ENCODE peak calls at places on chromosomes 1 and 21, in ten cellular contexts. One of them, this sample, is unnamed. For H3K4me1 and H3K36me3, the result is how much of the 10 kb centered on the place peaks cover.

GRCh38 chr1:155893389-155894142 is 17.6 kb downstream of the RIT1 start:
- DNase-seq in HCT116: peak
- DNase-seq in suprapubic skin: no peak
- DNase-seq in vagina: no peak
- DNase-seq in heart left ventricle: no peak
- DNase-seq in lower lobe of right lung: no peak
- DNase-seq in fibroblast of lung: peak
- DNase-seq in Peyer's patch: no peak
- DNase-seq in stomach: no peak
- DNase-seq in heart right ventricle: peak
- DNase-seq in this sample: no peak

GRCh38 chr1:197917813-197918646 is 858 bp downstream of the LHX9 start:
- DNase-seq in HCT116: no peak
- DNase-seq in suprapubic skin: no peak
- DNase-seq in vagina: peak
- DNase-seq in heart left ventricle: no peak
- DNase-seq in lower lobe of right lung: peak
- DNase-seq in fibroblast of lung: no peak
- DNase-seq in Peyer's patch: peak
- DNase-seq in stomach: no peak
- DNase-seq in heart right ventricle: no peak
- DNase-seq in this sample: no peak

GRCh38 chr1:61399192-61399591 is 316.8 kb downstream of the NFIA start:
- DNase-seq in HCT116: no peak
- DNase-seq in suprapubic skin: no peak
- DNase-seq in vagina: no peak
- DNase-seq in heart left ventricle: no peak
- DNase-seq in lower lobe of right lung: no peak
- DNase-seq in fibroblast of lung: no peak
- DNase-seq in Peyer's patch: no peak
- DNase-seq in stomach: no peak
- DNase-seq in heart right ventricle: no peak
- DNase-seq in this sample: no peak

GRCh38 chr21:29187939-29188338 is 57.5 kb downstream of the MAP3K7CL start:
- DNase-seq in HCT116: peak
- DNase-seq in suprapubic skin: no peak
- DNase-seq in vagina: no peak
- DNase-seq in heart left ventricle: peak
- DNase-seq in lower lobe of right lung: no peak
- DNase-seq in fibroblast of lung: peak
- DNase-seq in Peyer's patch: no peak
- DNase-seq in stomach: no peak
- DNase-seq in heart right ventricle: no peak
- DNase-seq in this sample: no peak

GRCh38 chr1:44592208-44593145 is 81.8 kb downstream of the TMEM53 start:
- DNase-seq in HCT116: no peak
- DNase-seq in suprapubic skin: no peak
- DNase-seq in vagina: no peak
- DNase-seq in heart left ventricle: no peak
- DNase-seq in lower lobe of right lung: no peak
- DNase-seq in fibroblast of lung: no peak
- DNase-seq in Peyer's patch: no peak
- DNase-seq in stomach: no peak
- DNase-seq in heart right ventricle: no peak
- DNase-seq in this sample: no peak

GRCh38 chr1:22772054-22772453 is 61.4 kb downstream of the EPHB2 start:
- DNase-seq in HCT116: no peak
- DNase-seq in suprapubic skin: no peak
- DNase-seq in vagina: no peak
- DNase-seq in heart left ventricle: no peak
- DNase-seq in lower lobe of right lung: no peak
- DNase-seq in fibroblast of lung: no peak
- DNase-seq in Peyer's patch: no peak
- DNase-seq in stomach: no peak
- DNase-seq in heart right ventricle: no peak
- DNase-seq in this sample: no peak

GRCh38 chr1:197557302-197557701 is 218.0 kb downstream of the DENND1B start:
- DNase-seq in HCT116: no peak
- DNase-seq in suprapubic skin: no peak
- DNase-seq in vagina: no peak
- DNase-seq in heart left ventricle: no peak
- DNase-seq in lower lobe of right lung: no peak
- DNase-seq in fibroblast of lung: peak
- DNase-seq in Peyer's patch: no peak
- DNase-seq in stomach: no peak
- DNase-seq in heart right ventricle: no peak
- DNase-seq in this sample: no peak

GRCh38 chr1:87959236-87959635 is 630.6 kb downstream of the LMO4 start:
- DNase-seq in HCT116: no peak
- DNase-seq in suprapubic skin: no peak
- DNase-seq in vagina: no peak
- DNase-seq in heart left ventricle: no peak
- DNase-seq in lower lobe of right lung: no peak
- DNase-seq in fibroblast of lung: no peak
- DNase-seq in Peyer's patch: no peak
- DNase-seq in stomach: no peak
- DNase-seq in heart right ventricle: no peak
- DNase-seq in this sample: no peak

GRCh38 chr1:242735323-242735722 is 210.8 kb upstream of the PLD5 start:
- DNase-seq in HCT116: no peak
- DNase-seq in suprapubic skin: no peak
- DNase-seq in vagina: no peak
- DNase-seq in heart left ventricle: no peak
- DNase-seq in lower lobe of right lung: no peak
- DNase-seq in fibroblast of lung: no peak
- DNase-seq in Peyer's patch: no peak
- DNase-seq in stomach: no peak
- DNase-seq in heart right ventricle: no peak
- DNase-seq in this sample: no peak

GRCh38 chr21:37712204-37712934 is 203.9 kb downstream of the KCNJ6 start:
- DNase-seq in HCT116: peak
- DNase-seq in suprapubic skin: no peak
- DNase-seq in vagina: no peak
- DNase-seq in heart left ventricle: peak
- DNase-seq in lower lobe of right lung: peak
- DNase-seq in fibroblast of lung: peak
- DNase-seq in Peyer's patch: peak
- DNase-seq in stomach: peak
- DNase-seq in heart right ventricle: peak
- DNase-seq in this sample: no peak

GRCh38 chr1:162899422-162900168 is 38.6 kb upstream of the CCDC190 start:
- DNase-seq in HCT116: no peak
- DNase-seq in suprapubic skin: no peak
- DNase-seq in vagina: no peak
- DNase-seq in heart left ventricle: no peak
- DNase-seq in lower lobe of right lung: no peak
- DNase-seq in fibroblast of lung: peak
- DNase-seq in Peyer's patch: no peak
- DNase-seq in stomach: no peak
- DNase-seq in heart right ventricle: peak
- DNase-seq in this sample: no peak

GRCh38 chr1:112358798-112359408 is 37.1 kb upstream of the CTTNBP2NL start:
- DNase-seq in HCT116: peak
- DNase-seq in suprapubic skin: peak
- DNase-seq in vagina: no peak
- DNase-seq in heart left ventricle: peak
- DNase-seq in lower lobe of right lung: peak
- DNase-seq in fibroblast of lung: peak
- DNase-seq in Peyer's patch: peak
- DNase-seq in stomach: peak
- DNase-seq in heart right ventricle: peak
- DNase-seq in this sample: peak

GRCh38 chr1:999797-1000356 is at the start of gene HES4:
- DNase-seq in HCT116: peak
- DNase-seq in suprapubic skin: peak
- DNase-seq in vagina: no peak
- DNase-seq in heart left ventricle: peak
- DNase-seq in lower lobe of right lung: peak
- DNase-seq in fibroblast of lung: peak
- DNase-seq in Peyer's patch: peak
- DNase-seq in stomach: peak
- DNase-seq in heart right ventricle: peak
- DNase-seq in this sample: peak

GRCh38 chr1:182752827-182753104 is 36.8 kb upstream of the NPL start:
- DNase-seq in HCT116: no peak
- DNase-seq in suprapubic skin: no peak
- DNase-seq in vagina: no peak
- DNase-seq in heart left ventricle: no peak
- DNase-seq in lower lobe of right lung: no peak
- DNase-seq in fibroblast of lung: no peak
- DNase-seq in Peyer's patch: no peak
- DNase-seq in stomach: no peak
- DNase-seq in heart right ventricle: no peak
- DNase-seq in this sample: no peak

GRCh38 chr1:5857508-5858090 is 134.6 kb downstream of the NPHP4 start:
- DNase-seq in HCT116: no peak
- DNase-seq in suprapubic skin: no peak
- DNase-seq in vagina: no peak
- DNase-seq in heart left ventricle: no peak
- DNase-seq in lower lobe of right lung: no peak
- DNase-seq in fibroblast of lung: no peak
- DNase-seq in Peyer's patch: no peak
- DNase-seq in stomach: no peak
- DNase-seq in heart right ventricle: no peak
- DNase-seq in this sample: no peak

GRCh38 chr1:41359211-41360073 is 1.8 kb upstream of the FOXO6 start:
- DNase-seq in HCT116: no peak
- DNase-seq in suprapubic skin: peak
- DNase-seq in vagina: peak
- DNase-seq in heart left ventricle: peak
- DNase-seq in lower lobe of right lung: no peak
- DNase-seq in fibroblast of lung: peak
- DNase-seq in Peyer's patch: peak
- DNase-seq in stomach: peak
- DNase-seq in heart right ventricle: peak
- DNase-seq in this sample: peak

GRCh38 chr1:3727042-3727824 is 25.0 kb upstream of the CCDC27 start:
- DNase-seq in HCT116: no peak
- DNase-seq in suprapubic skin: no peak
- DNase-seq in vagina: no peak
- DNase-seq in heart left ventricle: no peak
- DNase-seq in lower lobe of right lung: no peak
- DNase-seq in fibroblast of lung: no peak
- DNase-seq in Peyer's patch: no peak
- DNase-seq in stomach: peak
- DNase-seq in heart right ventricle: no peak
- DNase-seq in this sample: no peak

GRCh38 chr1:9767964-9768668 is 55.6 kb downstream of the CLSTN1 start:
- DNase-seq in HCT116: peak
- DNase-seq in suprapubic skin: no peak
- DNase-seq in vagina: no peak
- DNase-seq in heart left ventricle: no peak
- DNase-seq in lower lobe of right lung: no peak
- DNase-seq in fibroblast of lung: no peak
- DNase-seq in Peyer's patch: peak
- DNase-seq in stomach: no peak
- DNase-seq in heart right ventricle: no peak
- DNase-seq in this sample: peak

GRCh38 chr1:10113501-10113900 is 80.7 kb downstream of the UBE4B start:
- DNase-seq in HCT116: no peak
- DNase-seq in suprapubic skin: no peak
- DNase-seq in vagina: no peak
- DNase-seq in heart left ventricle: no peak
- DNase-seq in lower lobe of right lung: no peak
- DNase-seq in fibroblast of lung: no peak
- DNase-seq in Peyer's patch: no peak
- DNase-seq in stomach: no peak
- DNase-seq in heart right ventricle: no peak
- DNase-seq in this sample: no peak

GRCh38 chr1:145979746-145980435 is 15.4 kb downstream of the POLR3GL start:
- DNase-seq in HCT116: no peak
- DNase-seq in suprapubic skin: peak
- DNase-seq in vagina: no peak
- DNase-seq in heart left ventricle: peak
- DNase-seq in lower lobe of right lung: no peak
- DNase-seq in fibroblast of lung: peak
- DNase-seq in Peyer's patch: no peak
- DNase-seq in stomach: peak
- DNase-seq in heart right ventricle: no peak
- DNase-seq in this sample: no peak
- H3K4me1 ChIP-seq in HCT116: under half
- H3K4me1 ChIP-seq in suprapubic skin: half or more
- H3K4me1 ChIP-seq in vagina: half or more
- H3K4me1 ChIP-seq in heart left ventricle: half or more
- H3K4me1 ChIP-seq in lower lobe of right lung: half or more
- H3K4me1 ChIP-seq in fibroblast of lung: under half
- H3K4me1 ChIP-seq in Peyer's patch: under half
- H3K4me1 ChIP-seq in stomach: half or more
- H3K4me1 ChIP-seq in heart right ventricle: half or more
- H3K4me1 ChIP-seq in this sample: half or more

GRCh38 chr1:33372677-33373076 is 51.8 kb upstream of the A3GALT2 start:
- DNase-seq in HCT116: no peak
- DNase-seq in suprapubic skin: no peak
- DNase-seq in vagina: no peak
- DNase-seq in heart left ventricle: no peak
- DNase-seq in lower lobe of right lung: no peak
- DNase-seq in fibroblast of lung: no peak
- DNase-seq in Peyer's patch: no peak
- DNase-seq in stomach: no peak
- DNase-seq in heart right ventricle: no peak
- DNase-seq in this sample: no peak
- TF ChIP-seq CTCF in HCT116: no peak
- TF ChIP-seq CTCF in suprapubic skin: no peak
- TF ChIP-seq CTCF in vagina: no peak
- TF ChIP-seq CTCF in heart left ventricle: no peak
- TF ChIP-seq CTCF in lower lobe of right lung: no peak
- TF ChIP-seq CTCF in fibroblast of lung: no peak
- TF ChIP-seq CTCF in Peyer's patch: no peak
- TF ChIP-seq CTCF in stomach: no peak
- TF ChIP-seq CTCF in heart right ventricle: no peak
- TF ChIP-seq CTCF in this sample: no peak

GRCh38 chr1:151056574-151056973 is 2.8 kb downstream of the CDC42SE1 start:
- DNase-seq in HCT116: no peak
- DNase-seq in suprapubic skin: no peak
- DNase-seq in vagina: no peak
- DNase-seq in heart left ventricle: no peak
- DNase-seq in lower lobe of right lung: no peak
- DNase-seq in fibroblast of lung: no peak
- DNase-seq in Peyer's patch: no peak
- DNase-seq in stomach: no peak
- DNase-seq in heart right ventricle: no peak
- DNase-seq in this sample: peak
- H3K36me3 ChIP-seq in HCT116: under half
- H3K36me3 ChIP-seq in suprapubic skin: under half
- H3K36me3 ChIP-seq in vagina: under half
- H3K36me3 ChIP-seq in heart left ventricle: half or more
- H3K36me3 ChIP-seq in lower lobe of right lung: half or more
- H3K36me3 ChIP-seq in fibroblast of lung: under half
- H3K36me3 ChIP-seq in Peyer's patch: under half
- H3K36me3 ChIP-seq in stomach: half or more
- H3K36me3 ChIP-seq in heart right ventricle: half or more
- H3K36me3 ChIP-seq in this sample: under half

DNA sequence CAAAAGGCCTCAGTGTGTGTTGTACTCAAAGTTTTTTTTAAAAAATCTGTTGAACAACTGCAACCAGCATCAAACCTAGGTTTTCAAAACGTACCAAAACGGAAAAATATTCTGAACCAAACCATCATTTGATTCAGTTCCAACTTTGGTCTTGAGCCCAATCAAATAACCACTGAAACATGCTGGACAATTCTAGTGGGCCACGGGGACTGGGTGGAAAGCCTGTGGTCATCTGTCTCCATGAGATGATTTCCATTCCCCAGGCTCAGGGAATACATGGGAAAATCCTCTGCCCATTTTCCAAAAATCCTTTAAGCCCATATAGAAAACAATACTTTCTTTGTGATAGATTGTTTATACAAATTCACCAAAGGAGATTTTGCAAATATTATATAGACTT is 22.5 kb downstream of the ITPKB start:
- DNase-seq in HCT116: no peak
- DNase-seq in suprapubic skin: peak
- DNase-seq in vagina: no peak
- DNase-seq in heart left ventricle: no peak
- DNase-seq in lower lobe of right lung: no peak
- DNase-seq in fibroblast of lung: no peak
- DNase-seq in Peyer's patch: no peak
- DNase-seq in stomach: no peak
- DNase-seq in heart right ventricle: no peak
- DNase-seq in this sample: no peak
- H3K4me1 ChIP-seq in HCT116: under half
- H3K4me1 ChIP-seq in suprapubic skin: under half
- H3K4me1 ChIP-seq in vagina: half or more
- H3K4me1 ChIP-seq in heart left ventricle: under half
- H3K4me1 ChIP-seq in lower lobe of right lung: under half
- H3K4me1 ChIP-seq in fibroblast of lung: under half
- H3K4me1 ChIP-seq in Peyer's patch: under half
- H3K4me1 ChIP-seq in stomach: half or more
- H3K4me1 ChIP-seq in heart right ventricle: half or more
- H3K4me1 ChIP-seq in this sample: under half